ENCODE peak calls at places on chromosomes 3 and 15, in nine cellular contexts. R, Y, K, A, I, C, D, W and F are unnamed samples.

GRCh38 chr3:36193448-36193847 is 186.9 kb upstream of the STAC start:
- DNase-seq in C (no peak), R (no peak), D (no peak), A (no peak), K (no peak), I (no peak), W (no peak), Y (no peak), F (no peak)

GRCh38 chr3:72891053-72891855 is 3.4 kb downstream of the GXYLT2 start:
- DNase-seq in D (no peak), C (peak), R (peak), W (no peak), Y (no peak), I (peak), A (no peak), K (no peak), F (peak)

GRCh38 chr15:34708422-34708821 is 46.4 kb downstream of the GJD2 start:
- DNase-seq in A (no peak), I (peak), K (no peak), Y (peak), W (no peak), R (peak), D (no peak), C (peak), F (no peak)

GRCh38 chr15:83993591-83993990 is 242.0 kb upstream of the GOLGA6L4 start:
- DNase-seq in R (no peak), K (no peak), A (no peak), Y (peak), W (no peak), C (no peak), D (no peak), I (no peak), F (no peak)

GRCh38 chr15:58864602-58865419 is 68.7 kb downstream of the SLTM start:
- DNase-seq in W (peak), Y (no peak), I (peak), C (no peak), A (peak), R (no peak), D (peak), K (no peak), F (no peak)

GRCh38 chr15:88939486-88939806 is 26.3 kb upstream of the MFGE8 start:
- DNase-seq in I (no peak), D (no peak), Y (no peak), K (no peak), R (no peak), C (no peak), A (no peak), W (no peak), F (no peak)

GRCh38 chr15:26260517-26261133 is 397.5 kb upstream of the ATP10A start:
- DNase-seq in R (no peak), W (no peak), K (no peak), Y (peak), I (peak), D (peak), A (no peak), C (peak), F (peak)

GRCh38 chr15:32117122-32117521 is 86.8 kb downstream of the CHRNA7 start:
- DNase-seq in W (no peak), I (no peak), A (no peak), D (no peak), R (no peak), K (no peak), C (no peak), Y (no peak), F (no peak)

GRCh38 chr3:131224886-131225550 is 156.6 kb upstream of the NUDT16 start:
- DNase-seq in R (peak), W (no peak), C (peak), D (no peak), K (no peak), A (no peak), Y (no peak), I (no peak), F (no peak)

GRCh38 chr3:22029480-22029879 is 278.5 kb upstream of the ZNF385D start:
- DNase-seq in K (no peak), Y (no peak), C (no peak), A (no peak), D (no peak), R (no peak), W (no peak), I (no peak), F (no peak)

GRCh38 chr3:140629351-140630137 is 48.3 kb upstream of the TRIM42 start:
- DNase-seq in Y (no peak), R (peak), D (no peak), C (peak), W (no peak), K (no peak), I (no peak), A (no peak), F (peak)

GRCh38 chr15:45634442-45635190 is at the start of gene SQOR:
- DNase-seq in R (peak), D (peak), A (peak), W (peak), C (peak), I (peak), Y (no peak), K (peak), F (no peak)

GRCh38 chr3:112980080-112980479 is 5.2 kb upstream of the CD200R1 start:
- DNase-seq in C (peak), D (no peak), K (no peak), W (no peak), R (peak), A (no peak), Y (no peak), I (no peak), F (no peak)

GRCh38 chr3:129984124-129984523 is 9.6 kb downstream of the TRH start:
- DNase-seq in C (no peak), W (no peak), A (no peak), K (no peak), D (peak), R (no peak), Y (no peak), I (peak), F (no peak)

GRCh38 chr3:134693226-134693625 is 42.4 kb upstream of the KY start:
- DNase-seq in K (no peak), R (no peak), Y (no peak), D (no peak), W (no peak), I (no peak), C (no peak), A (no peak), F (no peak)

GRCh38 chr3:135237371-135237770 is 442.3 kb downstream of the EPHB1 start:
- DNase-seq in C (no peak), Y (no peak), A (no peak), K (no peak), R (no peak), D (peak), W (no peak), I (no peak), F (no peak)

GRCh38 chr3:52367891-52368880 is 52.1 kb downstream of the DNAH1 start:
- DNase-seq in A (no peak), D (no peak), Y (no peak), R (peak), C (no peak), W (no peak), K (no peak), I (no peak), F (no peak)

GRCh38 chr3:125231895-125232294 is 19.3 kb upstream of the SLC12A8 start:
- DNase-seq in K (no peak), W (no peak), Y (no peak), R (peak), A (no peak), D (no peak), I (no peak), C (peak), F (no peak)

GRCh38 chr15:81174759-81175327 is 21.8 kb upstream of the IL16 start:
- DNase-seq in W (no peak), Y (no peak), D (no peak), C (no peak), A (no peak), I (peak), R (no peak), K (no peak), F (no peak)
- TF ChIP-seq CTCF in W (no peak), Y (peak), D (no peak), C (peak), A (no peak), I (no peak), R (peak), K (no peak), F (no peak)

GRCh38 chr15:60631620-60632019 is 152.7 kb upstream of the ICE2 start:
- DNase-seq in Y (no peak), C (no peak), D (no peak), I (no peak), R (no peak), A (no peak), W (no peak), K (no peak), F (no peak)
- H3K4me3 ChIP-seq in Y (no peak), C (no peak), D (no peak), I (no peak), R (no peak), A (no peak), W (no peak), K (no peak), F (no peak)

GRCh38 chr3:152909180-152909883 is 74.4 kb downstream of the P2RY1 start:
- DNase-seq in K (no peak), A (no peak), D (no peak), R (no peak), C (peak), W (no peak), I (no peak), Y (no peak), F (no peak)

GRCh38 chr3:152905631-152906030 is 70.7 kb downstream of the P2RY1 start:
- DNase-seq in A (no peak), I (no peak), R (no peak), K (no peak), C (no peak), W (no peak), D (no peak), Y (no peak), F (no peak)

GRCh38 chr3:152910966-152911365 is 76.0 kb downstream of the P2RY1 start:
- DNase-seq in I (no peak), R (no peak), C (no peak), Y (no peak), D (no peak), A (no peak), K (no peak), W (no peak), F (no peak)

GRCh38 chr3:152915695-152916094 is 80.8 kb downstream of the P2RY1 start:
- DNase-seq in R (no peak), C (no peak), Y (no peak), D (no peak), K (no peak), I (no peak), A (no peak), W (no peak), F (no peak)

GRCh38 chr3:152910211-152910610 is 75.3 kb downstream of the P2RY1 start:
- DNase-seq in R (no peak), K (no peak), A (no peak), C (no peak), Y (no peak), W (no peak), D (no peak), I (no peak), F (no peak)
- TF ChIP-seq CTCF in R (no peak), K (no peak), A (no peak), C (no peak), Y (no peak), W (no peak), D (peak), I (no peak), F (no peak)

GRCh38 chr15:60480888-60481287 is 1.9 kb upstream of the ICE2 start:
- DNase-seq in R (no peak), C (no peak), D (no peak), K (no peak), Y (no peak), A (no peak), I (no peak), W (no peak), F (no peak)

GRCh38 chr15:60478633-60479360 is at the start of gene ICE2:
- DNase-seq in D (peak), I (peak), W (peak), A (peak), R (peak), Y (peak), K (peak), C (peak), F (peak)

GRCh38 chr15:60479711-60480110 is 769 bp upstream of the ICE2 start:
- DNase-seq in K (no peak), R (no peak), W (no peak), A (no peak), C (no peak), Y (peak), D (no peak), I (no peak), F (no peak)

GRCh38 chr15:60479361-60479684 is 381 bp upstream of the ICE2 start:
- DNase-seq in C (no peak), A (no peak), Y (no peak), I (no peak), W (no peak), R (no peak), D (no peak), K (no peak), F (no peak)

GRCh38 chr15:60480149-60480548 is 1.2 kb upstream of the ICE2 start:
- DNase-seq in K (no peak), C (no peak), W (no peak), R (no peak), A (no peak), D (no peak), I (no peak), Y (no peak), F (no peak)
- H3K4me3 ChIP-seq in K (no peak), C (no peak), W (no peak), R (no peak), A (peak), D (no peak), I (no peak), Y (peak), F (no peak)